ENCODE peak calls at places on chromosomes 6 and 20, in four cellular contexts. T is midbrain, B is germinal center, W is esophagus squamous epithelium. F is an unnamed sample.

GRCh38 chr6:23244300-23244699 is 674.9 kb downstream of the HDGFL1 start:
- DNase-seq in T (no peak), B (no peak), W (no peak), F (no peak)

GRCh38 chr6:122722746-122723145 is 56.8 kb upstream of the FABP7 start:
- DNase-seq in B (no peak), W (no peak), T (no peak), F (no peak)

GRCh38 chr6:107330190-107330589 is 129.2 kb downstream of the PDSS2 start:
- DNase-seq in B (peak), T (no peak), W (no peak), F (no peak)

GRCh38 chr20:56389807-56390206 is 2.2 kb downstream of the AURKA start:
- DNase-seq in T (no peak), W (no peak), B (no peak), F (no peak)

GRCh38 chr6:144697389-144697788 is 412.3 kb downstream of the UTRN start:
- DNase-seq in T (no peak), W (no peak), B (no peak), F (no peak)

GRCh38 chr6:107708435-107708834 is 115.7 kb downstream of the SCML4 start:
- DNase-seq in T (no peak), W (no peak), B (no peak), F (no peak)

GRCh38 chr20:3712279-3712873 is at the start of gene SIGLEC1:
- DNase-seq in T (peak), W (no peak), B (no peak), F (peak)

GRCh38 chr20:12838261-12838866 is 170.4 kb upstream of the SPTLC3 start:
- DNase-seq in B (no peak), W (no peak), T (no peak), F (no peak)

GRCh38 chr6:37847704-37848103 is 28.2 kb downstream of the ZFAND3 start:
- DNase-seq in T (no peak), B (no peak), W (no peak), F (no peak)

GRCh38 chr20:50744143-50744792 is 12.9 kb downstream of the PARD6B start:
- DNase-seq in T (peak), W (no peak), B (no peak), F (no peak)

GRCh38 chr6:148934534-148934933 is 187.7 kb downstream of the UST start:
- DNase-seq in W (no peak), T (peak), B (no peak), F (no peak)

F was measured in putamen.